ENCODE peak calls at places on chromosome 11, in seven cellular contexts. Y is right cardiac atrium, A is testis, P is Peyer's patch, X is tibial artery, S is A549, K is body of pancreas. I is an unnamed sample.

GRCh38 chr11:57072640-57073039 is 83.9 kb downstream of the OR5AK2 start:
- DNase-seq in S (peak), Y (no peak), K (no peak), P (no peak), X (no peak), A (no peak), I (no peak)

GRCh38 chr11:15714641-15715399 is 600.1 kb downstream of the INSC start:
- DNase-seq in P (no peak), K (no peak), X (no peak), A (no peak), Y (no peak), S (no peak), I (no peak)

GRCh38 chr11:15062631-15063030 is 10.8 kb upstream of the CALCB start:
- DNase-seq in S (no peak), X (no peak), Y (no peak), P (no peak), A (no peak), K (no peak), I (no peak)

GRCh38 chr11:10380921-10381320 is 74.1 kb upstream of the AMPD3 start:
- DNase-seq in S (no peak), P (no peak), A (no peak), K (no peak), X (no peak), Y (no peak), I (no peak)

GRCh38 chr11:120832609-120833221 is 191.2 kb upstream of the TBCEL start:
- DNase-seq in X (no peak), P (no peak), A (no peak), K (no peak), Y (no peak), S (no peak), I (no peak)

GRCh38 chr11:126080206-126080941 is 17.7 kb upstream of the CDON start:
- DNase-seq in P (no peak), A (no peak), X (no peak), K (peak), S (peak), Y (no peak), I (no peak)

GRCh38 chr11:126340960-126341709 is 14.4 kb upstream of the ST3GAL4 start:
- DNase-seq in Y (peak), X (no peak), K (no peak), P (no peak), A (no peak), S (no peak), I (no peak)

GRCh38 chr11:120657306-120658070 is 145.9 kb downstream of the GRIK4 start:
- DNase-seq in K (no peak), X (no peak), Y (no peak), P (no peak), S (no peak), A (no peak), I (no peak)

GRCh38 chr11:28366549-28367341 is 258.6 kb downstream of the METTL15 start:
- DNase-seq in S (no peak), P (no peak), X (no peak), K (no peak), A (no peak), Y (no peak), I (no peak)

GRCh38 chr11:77249427-77249826 is 52.1 kb downstream of the GDPD4 start:
- DNase-seq in K (no peak), Y (no peak), X (no peak), P (no peak), A (no peak), S (no peak), I (no peak)

GRCh38 chr11:128860571-128861361 is 6.3 kb downstream of the KCNJ1 start:
- DNase-seq in K (no peak), P (no peak), A (no peak), Y (no peak), S (no peak), X (no peak), I (no peak)

GRCh38 chr11:125141686-125142535 is 22.6 kb upstream of the PKNOX2 start:
- DNase-seq in S (peak), K (peak), Y (peak), P (peak), X (no peak), A (peak), I (no peak)

GRCh38 chr11:108221401-108221800 is 1.0 kb downstream of the NPAT start:
- DNase-seq in X (no peak), S (no peak), P (no peak), A (no peak), K (no peak), Y (no peak), I (no peak)

GRCh38 chr11:8321876-8322275 is 58.2 kb upstream of the LMO1 start:
- DNase-seq in Y (no peak), A (no peak), S (no peak), P (no peak), K (no peak), X (no peak), I (no peak)

GRCh38 chr11:20131744-20132666 is 28.3 kb downstream of the DBX1 start:
- DNase-seq in S (peak), K (peak), A (peak), P (peak), X (peak), Y (peak), I (no peak)

GRCh38 chr11:82906236-82906635 is 4.7 kb downstream of the DDIAS start:
- DNase-seq in X (no peak), A (no peak), K (no peak), S (no peak), P (no peak), Y (no peak), I (no peak)

GRCh38 chr11:75199412-75199955 is 41.1 kb upstream of the TPBGL start:
- DNase-seq in A (no peak), Y (no peak), P (no peak), S (no peak), X (no peak), K (no peak), I (no peak)

GRCh38 chr11:132999519-132999918 is 532.8 kb downstream of the OPCML start:
- DNase-seq in A (no peak), P (no peak), K (no peak), X (no peak), Y (peak), S (no peak), I (no peak)

GRCh38 chr11:130633466-130633865 is 185.0 kb downstream of the ADAMTS15 start:
- DNase-seq in X (no peak), A (no peak), P (no peak), S (no peak), Y (no peak), K (no peak), I (no peak)

GRCh38 chr11:131895865-131896264 is 525.5 kb downstream of the NTM start:
- DNase-seq in P (no peak), S (no peak), Y (no peak), K (no peak), X (no peak), A (no peak), I (no peak)

GRCh38 chr11:112932593-112932992 is 28.6 kb upstream of the NCAM1 start:
- DNase-seq in K (no peak), P (no peak), S (no peak), X (no peak), Y (no peak), A (no peak), I (no peak)

GRCh38 chr11:14370496-14370895 is 11.5 kb upstream of the RRAS2 start:
- DNase-seq in S (no peak), Y (no peak), X (no peak), A (no peak), K (no peak), P (no peak), I (no peak)

GRCh38 chr11:131999084-131999483 is 628.7 kb downstream of the NTM start:
- DNase-seq in A (no peak), P (no peak), K (no peak), Y (no peak), X (no peak), S (no peak), I (no peak)

GRCh38 chr11:20247540-20248138 is 87.4 kb upstream of the DBX1 start:
- DNase-seq in Y (no peak), X (no peak), P (no peak), A (no peak), K (no peak), S (no peak), I (no peak)

GRCh38 chr11:96199563-96200025 is 143.4 kb downstream of the MAML2 start:
- DNase-seq in P (no peak), A (no peak), S (no peak), K (no peak), X (no peak), Y (no peak), I (no peak)

GRCh38 chr11:126518996-126519351 is 163.5 kb downstream of the ST3GAL4 start:
- DNase-seq in P (no peak), K (no peak), A (no peak), Y (no peak), X (no peak), S (no peak), I (no peak)

GRCh38 chr11:11370263-11371060 is 17.4 kb upstream of the CSNK2A3 start:
- DNase-seq in K (no peak), X (no peak), A (no peak), S (no peak), P (no peak), Y (no peak), I (no peak)

GRCh38 chr11:116840746-116841296 is 3.4 kb upstream of the APOA1 start:
- DNase-seq in K (no peak), Y (peak), S (no peak), X (no peak), A (no peak), P (no peak), I (no peak)

GRCh38 chr11:104098555-104098954 is 62.1 kb downstream of the DDI1 start:
- DNase-seq in X (no peak), P (no peak), Y (no peak), K (no peak), S (no peak), A (no peak), I (no peak)

GRCh38 chr11:48081151-48082010 is 101.0 kb downstream of the PTPRJ start:
- DNase-seq in S (no peak), A (peak), P (peak), X (peak), Y (peak), K (peak), I (peak)

GRCh38 chr11:10669258-10670033 is 24.1 kb downstream of the IRAG1 start:
- DNase-seq in X (no peak), A (peak), S (no peak), P (no peak), Y (no peak), K (no peak), I (no peak)

GRCh38 chr11:76787911-76788596 is 4.9 kb downstream of the TSKU start:
- DNase-seq in Y (no peak), P (no peak), X (peak), A (peak), S (no peak), K (peak), I (no peak)

GRCh38 chr11:70381872-70382842 is 16.2 kb upstream of the CTTN start:
- DNase-seq in S (peak), K (no peak), P (no peak), A (no peak), Y (no peak), X (no peak), I (no peak)

GRCh38 chr11:126871792-126872191 is 128.8 kb downstream of the KIRREL3 start:
- DNase-seq in P (no peak), X (no peak), K (no peak), Y (no peak), A (no peak), S (peak), I (no peak)

GRCh38 chr11:65538232-65538914 is 13.5 kb downstream of the SCYL1 start:
- DNase-seq in S (no peak), P (no peak), A (peak), X (no peak), K (no peak), Y (peak), I (no peak)

GRCh38 chr11:64611961-64612646 is 21.1 kb downstream of the SLC22A12 start:
- DNase-seq in K (no peak), S (no peak), X (no peak), Y (peak), A (no peak), P (no peak), I (no peak)

GRCh38 chr11:108019870-108020540 is 11.3 kb downstream of the CUL5 start:
- DNase-seq in X (no peak), S (no peak), A (no peak), Y (peak), K (no peak), P (no peak), I (no peak)

GRCh38 chr11:9003573-9004309 is at the start of gene NRIP3:
- DNase-seq in K (peak), Y (peak), P (peak), S (peak), A (peak), X (peak), I (peak)

GRCh38 chr11:122626266-122626665 is 29.3 kb upstream of the UBASH3B start:
- DNase-seq in A (no peak), X (no peak), K (peak), Y (no peak), S (no peak), P (no peak), I (no peak)

GRCh38 chr11:46505741-46506485 is 87.9 kb downstream of the AMBRA1 start:
- DNase-seq in A (no peak), Y (no peak), P (no peak), K (no peak), X (no peak), S (no peak), I (no peak)

GRCh38 chr11:46508360-46508759 is 85.5 kb downstream of the AMBRA1 start:
- DNase-seq in A (no peak), X (no peak), K (no peak), P (no peak), Y (no peak), S (no peak), I (no peak)

GRCh38 chr11:46499821-46500220 is 94.0 kb downstream of the AMBRA1 start:
- DNase-seq in P (no peak), S (no peak), Y (no peak), A (no peak), K (no peak), X (no peak), I (no peak)

GRCh38 chr11:46506486-46506808 is 87.4 kb downstream of the AMBRA1 start:
- DNase-seq in Y (no peak), X (no peak), A (no peak), P (no peak), S (no peak), K (no peak), I (no peak)

GRCh38 chr11:46504817-46505613 is 88.8 kb downstream of the AMBRA1 start:
- DNase-seq in Y (no peak), K (no peak), A (no peak), X (no peak), P (no peak), S (no peak), I (no peak)
- H3K27ac ChIP-seq in Y (peak), K (no peak), A (no peak), X (no peak), P (peak), S (no peak), I (no peak)

GRCh38 chr11:61830318-61831105 is 2.4 kb downstream of the FADS2 start:
- DNase-seq in A (peak), S (no peak), Y (no peak), K (no peak), P (no peak), X (peak), I (no peak)

GRCh38 chr11:61827573-61828378 is at the start of gene FADS2:
- DNase-seq in Y (peak), X (peak), A (peak), S (peak), K (peak), P (peak), I (peak)

GRCh38 chr11:61828629-61829407 is 718 bp downstream of the FADS2 start:
- DNase-seq in X (peak), P (peak), K (peak), A (peak), Y (peak), S (peak), I (no peak)

GRCh38 chr11:61828379-61828628 is 204 bp downstream of the FADS2 start:
- DNase-seq in X (no peak), A (no peak), S (no peak), K (no peak), Y (no peak), P (no peak), I (no peak)

GRCh38 chr11:61829806-61830205 is 1.7 kb downstream of the FADS2 start:
- DNase-seq in X (no peak), K (no peak), S (no peak), A (no peak), Y (no peak), P (no peak), I (no peak)
- H3K4me3 ChIP-seq in X (peak), K (no peak), S (peak), A (no peak), Y (peak), P (no peak), I (peak)

DNA sequence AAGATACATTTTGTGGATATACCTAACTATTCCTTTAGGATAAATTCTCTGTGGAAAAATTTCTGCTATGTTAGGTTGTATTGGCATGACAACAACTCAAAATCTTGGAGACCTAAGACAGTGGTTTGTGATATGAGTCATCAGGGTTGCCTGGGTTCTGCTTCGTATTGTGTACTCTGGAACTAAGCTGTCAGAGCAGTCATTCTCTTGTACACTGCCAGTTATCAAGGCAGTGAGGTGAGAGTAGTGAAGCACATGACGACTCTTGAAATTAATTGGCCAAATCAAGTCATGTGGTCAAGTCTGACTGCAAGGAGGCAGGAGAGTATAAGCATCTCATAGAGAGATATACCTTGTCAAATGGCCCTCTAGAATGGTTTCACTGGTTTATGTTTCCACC is 104.4 kb downstream of the FANCF start:
- DNase-seq in P (no peak), S (no peak), K (no peak), X (no peak), Y (no peak), A (no peak), I (no peak)
- H3K27ac ChIP-seq in P (no peak), S (no peak), K (no peak), X (no peak), Y (no peak), A (no peak), I (no peak)

GRCh38 chr11:6132431-6132830 is 24.9 kb downstream of the OR56B4 start:
- DNase-seq in P (no peak), A (no peak), S (no peak), Y (no peak), K (no peak), X (no peak), I (no peak)
- H3K4me3 ChIP-seq in P (no peak), A (no peak), S (no peak), Y (no peak), K (no peak), X (no peak), I (no peak)

DNA sequence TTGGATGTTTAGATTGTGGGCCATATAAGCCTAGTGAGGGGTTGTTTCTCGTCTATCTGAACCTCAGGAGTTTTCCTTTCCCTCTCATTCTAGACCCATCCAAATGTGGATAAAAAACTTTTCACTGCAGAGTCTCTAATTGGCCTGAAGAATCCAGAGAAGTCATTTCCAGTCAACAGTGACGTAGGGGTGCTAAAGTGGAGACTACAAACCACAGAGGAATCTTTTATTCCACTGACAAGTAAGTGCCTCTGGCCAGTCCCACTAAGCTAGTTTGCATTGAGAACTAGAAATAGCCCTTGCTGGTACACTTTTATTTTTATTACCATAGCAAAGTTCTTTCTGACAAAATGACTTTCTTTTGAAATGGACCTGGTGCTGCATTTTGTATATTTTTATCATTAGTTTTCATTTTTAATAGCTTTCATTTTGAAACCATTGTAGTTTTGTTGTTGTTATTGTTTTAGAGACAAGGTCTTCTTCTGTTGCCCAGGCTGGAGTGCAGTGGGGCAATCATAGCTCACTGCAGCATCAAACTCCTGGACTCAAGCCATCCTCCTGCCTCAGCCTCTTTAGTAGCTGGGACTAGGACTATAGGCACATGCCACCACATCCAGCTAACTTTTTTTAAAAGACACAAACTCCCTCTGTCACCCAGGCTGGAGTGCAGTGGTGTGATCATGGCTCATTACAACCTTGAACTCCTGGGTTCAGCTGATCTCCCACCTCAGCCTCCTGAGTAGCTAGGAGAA is 14.6 kb upstream of the PHLDB1 start:
- DNase-seq in P (no peak), A (no peak), K (no peak), S (no peak), X (no peak), Y (no peak), I (no peak)
- H3K27ac ChIP-seq in P (no peak), A (no peak), K (no peak), S (no peak), X (peak), Y (peak), I (peak)

DNA sequence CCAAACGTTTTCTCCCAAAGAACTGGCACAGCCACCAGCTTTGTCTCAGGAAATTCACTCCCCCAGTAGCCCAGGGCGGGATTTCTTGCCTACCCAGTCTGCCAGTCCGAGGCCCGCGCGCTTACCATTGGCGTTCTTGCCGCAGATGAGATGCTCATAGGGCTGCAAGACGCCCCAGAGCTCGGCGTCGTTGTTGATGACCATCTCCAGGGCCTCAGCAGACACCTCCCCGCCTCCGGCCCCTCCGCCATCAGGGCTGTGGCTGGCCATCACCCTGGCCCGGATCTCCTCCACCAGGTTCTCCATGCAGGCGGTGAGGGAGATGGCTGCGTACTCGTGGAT is 1.3 kb downstream of the ABTB2 start:
- DNase-seq in Y (peak), S (no peak), K (no peak), P (no peak), X (peak), A (peak), I (peak)
- H3K4me3 ChIP-seq in Y (peak), S (peak), K (no peak), P (peak), X (peak), A (peak), I (peak)

GRCh38 chr11:68331338-68331947 is 19.1 kb downstream of the LRP5 start:
- DNase-seq in A (no peak), Y (peak), P (no peak), S (no peak), K (no peak), X (no peak), I (no peak)
- H3K27ac ChIP-seq in A (no peak), Y (peak), P (peak), S (no peak), K (no peak), X (peak), I (peak)

GRCh38 chr11:12692238-12693074 is 18.2 kb downstream of the TEAD1 start:
- DNase-seq in A (peak), Y (peak), P (peak), K (peak), S (peak), X (peak), I (peak)
- H3K4me3 ChIP-seq in A (no peak), Y (peak), P (no peak), K (no peak), S (peak), X (peak), I (peak)

I was measured in thoracic aorta.